ENCODE peak calls at places on chromosome 1, in nine cellular contexts. S, W, K, I, Z, P, Y, C and T are unnamed samples.

GRCh38 chr1:209585672-209586071 is 2.2 kb downstream of the CAMK1G start:
- DNase-seq in Z (peak), I (no peak), P (peak), W (no peak), K (peak), C (no peak), Y (peak), S (no peak), T (no peak)

GRCh38 chr1:114043046-114043445 is 63.8 kb downstream of the OLFML3 start:
- DNase-seq in W (no peak), Y (no peak), I (no peak), S (no peak), P (no peak), K (no peak), C (no peak), Z (no peak), T (no peak)

GRCh38 chr1:18511469-18511997 is 30.8 kb downstream of the KLHDC7A start:
- DNase-seq in S (no peak), I (no peak), Y (no peak), C (no peak), P (peak), K (no peak), W (no peak), Z (no peak), T (no peak)

GRCh38 chr1:21175670-21176581 is 771 bp downstream of the EIF4G3 start:
- DNase-seq in K (peak), Y (peak), Z (no peak), W (no peak), C (no peak), S (peak), I (no peak), P (peak), T (no peak)

GRCh38 chr1:152141971-152142584 is 16.9 kb downstream of the RPTN start:
- DNase-seq in W (peak), Z (peak), P (peak), K (peak), S (peak), C (peak), I (peak), Y (peak), T (peak)

GRCh38 chr1:2479618-2480017 is 3.5 kb downstream of the PLCH2 start:
- DNase-seq in K (no peak), S (no peak), C (no peak), Z (no peak), W (no peak), P (no peak), Y (no peak), I (no peak), T (no peak)

GRCh38 chr1:5720045-5720444 is 272.2 kb downstream of the NPHP4 start:
- DNase-seq in W (no peak), S (no peak), K (no peak), I (no peak), P (no peak), Y (no peak), C (no peak), Z (no peak), T (no peak)

GRCh38 chr1:167763525-167764220 is 41.9 kb downstream of the MPZL1 start:
- DNase-seq in Y (no peak), C (no peak), P (no peak), Z (no peak), K (no peak), W (peak), S (no peak), I (no peak), T (no peak)

GRCh38 chr1:29197590-29197924 is 15.9 kb upstream of the SRSF4 start:
- DNase-seq in Z (peak), K (peak), Y (peak), W (no peak), P (peak), S (peak), C (peak), I (no peak), T (no peak)

GRCh38 chr1:12762766-12763165 is 10.8 kb upstream of the PRAMEF12 start:
- DNase-seq in C (no peak), Z (no peak), P (no peak), Y (no peak), I (no peak), S (no peak), K (no peak), W (no peak), T (no peak)

GRCh38 chr1:219498666-219499065 is 114.2 kb downstream of the ZC3H11B start:
- DNase-seq in Z (no peak), Y (no peak), K (peak), P (no peak), I (no peak), S (no peak), C (peak), W (no peak), T (no peak)

GRCh38 chr1:168551688-168552087 is 7.9 kb upstream of the XCL2 start:
- DNase-seq in P (no peak), Z (peak), C (no peak), K (no peak), S (no peak), W (no peak), I (no peak), Y (no peak), T (no peak)

GRCh38 chr1:205612556-205612955 is 19.3 kb downstream of the ELK4 start:
- DNase-seq in Y (no peak), C (no peak), P (no peak), K (no peak), Z (no peak), W (no peak), S (no peak), I (no peak), T (no peak)

GRCh38 chr1:87318806-87319205 is 9.9 kb upstream of the LMO4 start:
- DNase-seq in C (no peak), Y (no peak), P (no peak), I (no peak), K (no peak), S (no peak), W (no peak), Z (peak), T (no peak)

GRCh38 chr1:192627901-192628300 is 8.0 kb upstream of the RGS13 start:
- DNase-seq in P (no peak), Z (no peak), W (no peak), K (no peak), S (peak), Y (no peak), I (no peak), C (no peak), T (no peak)

GRCh38 chr1:97780884-97781283 is 139.9 kb downstream of the DPYD start:
- DNase-seq in S (no peak), P (no peak), Z (no peak), Y (no peak), C (no peak), I (no peak), K (no peak), W (no peak), T (no peak)

GRCh38 chr1:161038523-161039153 is at the start of gene TSTD1:
- DNase-seq in I (no peak), Y (peak), K (peak), P (peak), Z (peak), S (peak), C (no peak), W (no peak), T (no peak)
- H3K9ac ChIP-seq in I (no peak), Y (peak), K (peak), P (peak), Z (peak), S (peak), C (no peak), W (peak), T (peak)

GRCh38 chr1:150256549-150257341 is 829 bp upstream of the CA14 start:
- DNase-seq in Z (no peak), C (no peak), P (no peak), S (no peak), Y (peak), W (no peak), K (no peak), I (peak), T (no peak)

GRCh38 chr1:150259217-150259616 is 1.6 kb downstream of the CA14 start:
- DNase-seq in Y (no peak), C (no peak), S (no peak), K (no peak), P (no peak), Z (no peak), I (no peak), W (no peak), T (no peak)

GRCh38 chr1:150257624-150258274 is at the start of gene CA14:
- DNase-seq in C (no peak), P (no peak), W (no peak), Y (peak), K (no peak), S (no peak), I (peak), Z (no peak), T (no peak)

GRCh38 chr1:150258275-150258666 is 697 bp downstream of the CA14 start:
- DNase-seq in S (no peak), I (no peak), Z (no peak), P (no peak), W (no peak), C (no peak), Y (no peak), K (no peak), T (no peak)

GRCh38 chr1:150256193-150256548 is 1.4 kb upstream of the CA14 start:
- DNase-seq in S (no peak), I (no peak), W (no peak), P (no peak), K (no peak), Z (no peak), C (no peak), Y (peak), T (no peak)
- H3K9ac ChIP-seq in S (no peak), I (peak), W (no peak), P (no peak), K (peak), Z (no peak), C (peak), Y (peak), T (peak)

GRCh38 chr1:31549807-31550620 is 26.3 kb upstream of the TINAGL1 start:
- DNase-seq in Y (no peak), K (peak), P (no peak), C (no peak), Z (peak), W (no peak), S (no peak), I (no peak), T (no peak)
- H3K9ac ChIP-seq in Y (peak), K (peak), P (no peak), C (no peak), Z (peak), W (peak), S (no peak), I (peak), T (no peak)

GRCh38 chr1:177451191-177451590 is 280.4 kb downstream of the BRINP2 start:
- DNase-seq in C (no peak), S (no peak), K (peak), W (no peak), Z (no peak), I (no peak), P (no peak), Y (no peak), T (no peak)
- H3K9ac ChIP-seq in C (no peak), S (no peak), K (no peak), W (no peak), Z (no peak), I (no peak), P (no peak), Y (no peak), T (no peak)

GRCh38 chr1:91827094-91828006 is 58.6 kb downstream of the TGFBR3 start:
- DNase-seq in K (peak), P (no peak), C (no peak), I (no peak), S (no peak), Y (peak), Z (no peak), W (no peak), T (no peak)
- H3K9ac ChIP-seq in K (peak), P (no peak), C (no peak), I (no peak), S (no peak), Y (no peak), Z (no peak), W (no peak), T (no peak)

GRCh38 chr1:115630342-115630741 is 11.4 kb upstream of the VANGL1 start:
- DNase-seq in I (no peak), Y (peak), Z (no peak), W (no peak), C (no peak), K (no peak), P (no peak), S (no peak), T (no peak)

DNA sequence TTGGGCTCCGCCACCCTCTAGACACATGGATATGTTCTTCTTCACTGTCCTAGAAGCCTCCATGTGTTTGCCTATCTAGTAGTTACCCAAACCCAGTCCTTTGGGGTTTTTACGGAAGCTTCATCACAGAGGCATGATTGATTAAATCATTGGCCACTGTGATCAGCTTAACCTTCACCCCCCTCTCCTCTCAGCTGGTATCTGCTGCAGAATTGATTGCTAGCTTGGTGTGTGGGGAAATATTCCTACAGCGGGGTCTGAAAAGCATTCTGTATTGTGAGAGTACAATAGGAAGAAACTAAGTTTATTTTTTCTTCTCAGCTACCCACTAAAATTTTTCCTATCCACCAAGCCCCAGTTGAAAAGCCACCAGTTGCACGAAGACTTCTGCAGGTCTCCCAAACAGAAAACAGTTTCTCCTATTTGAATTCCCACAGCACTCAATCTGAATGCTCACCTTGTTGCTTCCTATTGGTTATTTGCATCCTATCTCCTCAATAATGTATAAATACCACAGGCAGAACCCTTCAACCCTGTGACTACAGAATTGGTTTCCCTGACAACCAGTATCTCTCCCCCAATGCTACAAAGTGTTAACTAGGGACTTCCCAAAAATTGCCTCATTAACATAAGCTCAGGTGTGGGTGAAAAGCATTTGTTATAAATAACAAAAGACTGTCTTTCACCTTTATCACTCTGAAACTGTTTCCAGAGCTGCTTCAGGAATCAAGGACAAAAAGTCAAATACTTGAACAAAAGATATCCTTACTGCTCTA is 9.3 kb upstream of the VANGL1 start:
- DNase-seq in W (no peak), I (no peak), Z (no peak), P (no peak), K (no peak), Y (peak), C (no peak), S (no peak), T (no peak)
- H3K9ac ChIP-seq in W (no peak), I (no peak), Z (no peak), P (no peak), K (no peak), Y (no peak), C (no peak), S (no peak), T (no peak)

DNA sequence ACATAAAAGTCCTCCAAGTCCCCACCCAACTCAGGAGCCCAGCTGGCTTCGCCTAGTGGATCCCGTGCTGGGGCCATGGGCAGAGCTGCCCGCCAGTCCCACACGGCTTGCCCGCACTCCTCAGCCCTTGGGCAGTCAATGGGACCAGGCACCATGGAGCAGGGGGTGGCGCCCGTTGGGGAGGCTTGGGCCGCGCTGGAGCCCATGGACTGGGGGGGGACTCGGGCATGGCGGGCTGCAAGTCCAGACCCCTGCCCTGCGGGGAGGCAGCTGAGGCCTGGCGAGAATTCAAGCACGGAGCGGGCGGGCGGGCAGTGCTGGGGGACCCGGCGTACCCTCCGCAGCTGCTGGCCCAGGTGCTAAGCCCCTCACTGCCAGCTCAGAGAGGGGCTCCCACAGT is 249.8 kb upstream of the PLD5 start:
- DNase-seq in S (no peak), Z (no peak), P (no peak), Y (no peak), C (no peak), W (no peak), K (no peak), I (no peak), T (no peak)
- H3K9ac ChIP-seq in S (no peak), Z (no peak), P (no peak), Y (no peak), C (no peak), W (no peak), K (no peak), I (no peak), T (no peak)